ENCODE peak calls at places on chromosomes 16 and 17, in five cellular contexts. F, B, P, V and W are unnamed samples.

GRCh38 chr16:2514333-2515179 is 804 bp downstream of the ATP6V0C start:
- DNase-seq in F (no peak), B (no peak), P (no peak), V (peak), W (peak)

GRCh38 chr16:81405702-81406113 is 38.9 kb upstream of the CMIP start:
- DNase-seq in F (no peak), B (no peak), P (peak), V (no peak), W (no peak)

GRCh38 chr17:27596106-27596505 is 34.9 kb upstream of the LGALS9 start:
- DNase-seq in F (no peak), B (no peak), P (no peak), V (no peak), W (no peak)

GRCh38 chr16:27424772-27425498 is 23.0 kb downstream of the IL21R start:
- DNase-seq in F (no peak), B (no peak), P (no peak), V (no peak), W (no peak)

GRCh38 chr17:640436-640835 is 74.2 kb downstream of the VPS53 start:
- DNase-seq in F (no peak), B (no peak), P (no peak), V (no peak), W (no peak)

GRCh38 chr17:28792877-28793666 is 49.3 kb downstream of the TRAF4 start:
- DNase-seq in F (no peak), B (peak), P (no peak), V (no peak), W (no peak)

GRCh38 chr16:89443727-89444084 is 46.7 kb downstream of the ANKRD11 start:
- DNase-seq in F (no peak), B (no peak), P (no peak), V (no peak), W (no peak)

GRCh38 chr17:80476877-80477646 is 655 bp upstream of the NPTX1 start:
- DNase-seq in F (no peak), B (no peak), P (no peak), V (no peak), W (no peak)

GRCh38 chr16:69566437-69567030 is 768 bp downstream of the NFAT5 start:
- DNase-seq in F (no peak), B (no peak), P (peak), V (peak), W (peak)

GRCh38 chr17:50719924-50720805 is 762 bp downstream of the LUC7L3 start:
- DNase-seq in F (no peak), B (no peak), P (no peak), V (no peak), W (no peak)

GRCh38 chr17:29929006-29929543 is 953 bp downstream of the SSH2 start:
- DNase-seq in F (no peak), B (no peak), P (peak), V (no peak), W (no peak)

GRCh38 chr16:2595376-2596200 is 57.8 kb downstream of the PDPK1 start:
- DNase-seq in F (no peak), B (peak), P (no peak), V (no peak), W (peak)